ENCODE peak calls at places on chromosomes 13 and 19, in six cellular contexts. H is right lobe of liver, O is GM23338, G is cardiac fibroblast, Z is ovary, I is Caco-2. X is an unnamed sample.

GRCh38 chr19:7926021-7926726 is at the start of gene CTXN1:
- DNase-seq in G (peak), H (peak), Z (peak), O (peak), I (peak), X (peak)

GRCh38 chr19:29505034-29505824 is 20.6 kb upstream of the VSTM2B start:
- DNase-seq in H (no peak), I (no peak), Z (peak), G (no peak), O (no peak), X (no peak)

GRCh38 chr19:15787611-15788155 is at the start of gene OR10H5:
- DNase-seq in I (no peak), O (no peak), Z (no peak), G (no peak), H (no peak), X (no peak)

GRCh38 chr19:33800012-33800680 is 3.5 kb downstream of the KCTD15 start:
- DNase-seq in O (no peak), Z (no peak), H (no peak), G (no peak), I (no peak), X (no peak)

GRCh38 chr13:45875951-45876350 is 24.4 kb upstream of the SIAH3 start:
- DNase-seq in H (no peak), I (no peak), Z (no peak), G (no peak), O (no peak), X (peak)

GRCh38 chr13:74062933-74063332 is 71.3 kb downstream of the KLF12 start:
- DNase-seq in O (no peak), H (peak), G (peak), Z (peak), I (no peak), X (no peak)

GRCh38 chr19:19372656-19373416 is 32.6 kb upstream of the GATAD2A start:
- DNase-seq in Z (no peak), O (peak), G (peak), I (peak), H (peak), X (peak)

GRCh38 chr19:7597689-7598088 is 2.0 kb downstream of the CAMSAP3 start:
- DNase-seq in O (no peak), Z (no peak), I (no peak), H (peak), G (no peak), X (peak)

GRCh38 chr13:24068472-24068871 is 92.0 kb upstream of the SPATA13 start:
- DNase-seq in O (no peak), H (no peak), G (no peak), I (no peak), Z (no peak), X (no peak)

GRCh38 chr19:31957711-31958110 is 387.7 kb upstream of the ZNF507 start:
- DNase-seq in H (no peak), Z (no peak), I (no peak), G (no peak), O (no peak), X (no peak)

GRCh38 chr13:28451482-28452217 is 43.3 kb downstream of the FLT1 start:
- DNase-seq in H (no peak), G (peak), O (peak), I (no peak), Z (no peak), X (no peak)

GRCh38 chr13:26721251-26721939 is 39.2 kb downstream of the GPR12 start:
- DNase-seq in H (no peak), O (no peak), Z (no peak), I (no peak), G (no peak), X (no peak)

GRCh38 chr13:80666782-80667537 is 326.0 kb upstream of the SPRY2 start:
- DNase-seq in Z (no peak), I (no peak), G (peak), H (no peak), O (no peak), X (no peak)

GRCh38 chr19:55069137-55069858 is 6.3 kb upstream of the RDH13 start:
- DNase-seq in G (peak), H (no peak), Z (no peak), I (peak), O (peak), X (peak)

GRCh38 chr13:26943748-26944147 is 183.2 kb upstream of the GPR12 start:
- DNase-seq in H (no peak), I (no peak), Z (no peak), G (no peak), O (no peak), X (no peak)

GRCh38 chr13:50376895-50377575 is 361.8 kb downstream of the KCNRG start:
- DNase-seq in H (no peak), I (peak), O (peak), G (no peak), Z (no peak), X (peak)
- TF ChIP-seq CTCF in H (no peak), I (peak), O (peak), G (no peak), Z (no peak), X (peak)

DNA sequence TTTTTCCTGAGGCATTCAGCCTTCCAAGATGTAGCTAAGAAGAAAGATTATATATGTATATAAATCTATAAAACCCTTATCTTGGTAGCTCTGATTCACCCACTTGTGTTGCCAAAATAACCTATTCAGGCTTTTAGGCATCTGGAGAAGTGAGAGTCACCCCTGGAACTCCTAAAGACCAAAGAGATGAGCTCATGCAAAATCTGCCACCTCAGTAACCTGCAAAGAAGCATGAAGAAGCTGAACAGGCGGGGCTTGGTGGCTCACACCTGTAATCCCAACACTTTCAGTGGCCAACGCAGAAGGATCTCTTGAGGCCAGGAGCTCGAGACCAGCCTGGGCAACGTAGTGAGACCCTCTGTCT is 393.7 kb downstream of the FOXO1 start:
- DNase-seq in H (no peak), G (peak), O (no peak), Z (no peak), I (no peak), X (peak)
- H3K4me3 ChIP-seq in H (no peak), G (no peak), O (no peak), Z (no peak), I (no peak), X (no peak)

GRCh38 chr19:292951-293350 is 1.7 kb upstream of the PLPP2 start:
- DNase-seq in H (no peak), I (no peak), O (no peak), Z (no peak), G (no peak), X (no peak)

GRCh38 chr19:291561-292280 is 518 bp upstream of the PLPP2 start:
- DNase-seq in G (no peak), H (no peak), I (no peak), O (peak), Z (no peak), X (peak)

GRCh38 chr19:290539-291521 is at the start of gene PLPP2:
- DNase-seq in Z (no peak), G (peak), O (peak), I (peak), H (peak), X (peak)

GRCh38 chr19:293436-294110 is 2.4 kb upstream of the PLPP2 start:
- DNase-seq in O (no peak), H (no peak), G (no peak), I (no peak), Z (peak), X (no peak)

DNA sequence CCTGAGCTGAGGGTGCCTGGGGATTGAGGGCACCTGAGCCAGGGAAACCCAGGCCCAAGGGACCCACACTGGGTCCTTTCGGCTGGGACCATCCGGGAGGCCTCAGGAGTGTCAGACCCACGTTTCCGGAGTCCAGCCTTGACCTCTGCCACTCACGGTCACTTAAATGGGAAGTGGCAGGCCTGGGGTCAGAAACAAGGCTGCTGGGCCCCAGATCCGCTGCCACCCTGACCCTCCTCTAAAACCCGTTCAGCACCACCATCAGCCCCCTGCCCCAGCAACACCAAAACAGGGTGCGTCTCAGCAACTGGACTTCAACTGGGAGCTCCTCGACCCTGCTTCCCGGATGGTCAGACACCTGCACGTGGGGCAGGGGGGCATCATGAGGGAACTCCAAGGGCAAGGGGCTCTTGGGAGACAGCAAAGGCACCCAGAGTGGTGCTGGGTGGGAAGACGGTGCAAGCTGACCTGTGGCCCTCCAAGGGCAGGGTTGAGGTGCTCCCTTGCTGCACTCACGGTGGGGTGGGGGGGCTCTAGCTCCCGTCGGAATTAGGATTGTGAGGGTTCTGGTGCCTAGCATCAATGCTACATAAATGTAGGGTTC is 1.2 kb upstream of the PLPP2 start:
- DNase-seq in O (no peak), Z (no peak), H (no peak), G (no peak), I (no peak), X (no peak)
- TF ChIP-seq CTCF in O (no peak), Z (no peak), H (no peak), G (no peak), I (no peak), X (no peak)

DNA sequence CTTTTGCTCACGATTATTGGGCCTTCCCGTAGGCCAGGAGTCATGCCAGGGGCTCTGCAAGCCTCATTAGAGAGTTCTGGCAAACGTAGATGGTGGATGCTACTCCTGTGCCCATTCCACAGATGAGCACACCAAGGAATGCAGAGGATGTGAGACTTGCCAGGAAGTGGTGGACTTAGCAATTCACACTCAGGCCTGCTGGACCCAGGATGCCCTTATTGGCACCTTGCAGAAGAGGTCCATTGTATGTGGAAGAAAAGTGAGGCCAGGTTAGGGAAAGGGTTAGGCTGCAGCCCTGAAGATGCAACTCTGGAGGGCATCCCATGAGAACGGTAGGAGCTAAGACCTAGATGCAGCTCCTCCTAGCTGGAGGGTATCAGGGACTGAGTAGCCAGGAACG is 5.9 kb downstream of the UNC13A start:
- DNase-seq in G (no peak), I (no peak), O (no peak), Z (no peak), H (no peak), X (no peak)
- H3K4me3 ChIP-seq in G (no peak), I (no peak), O (no peak), Z (no peak), H (no peak), X (no peak)

DNA sequence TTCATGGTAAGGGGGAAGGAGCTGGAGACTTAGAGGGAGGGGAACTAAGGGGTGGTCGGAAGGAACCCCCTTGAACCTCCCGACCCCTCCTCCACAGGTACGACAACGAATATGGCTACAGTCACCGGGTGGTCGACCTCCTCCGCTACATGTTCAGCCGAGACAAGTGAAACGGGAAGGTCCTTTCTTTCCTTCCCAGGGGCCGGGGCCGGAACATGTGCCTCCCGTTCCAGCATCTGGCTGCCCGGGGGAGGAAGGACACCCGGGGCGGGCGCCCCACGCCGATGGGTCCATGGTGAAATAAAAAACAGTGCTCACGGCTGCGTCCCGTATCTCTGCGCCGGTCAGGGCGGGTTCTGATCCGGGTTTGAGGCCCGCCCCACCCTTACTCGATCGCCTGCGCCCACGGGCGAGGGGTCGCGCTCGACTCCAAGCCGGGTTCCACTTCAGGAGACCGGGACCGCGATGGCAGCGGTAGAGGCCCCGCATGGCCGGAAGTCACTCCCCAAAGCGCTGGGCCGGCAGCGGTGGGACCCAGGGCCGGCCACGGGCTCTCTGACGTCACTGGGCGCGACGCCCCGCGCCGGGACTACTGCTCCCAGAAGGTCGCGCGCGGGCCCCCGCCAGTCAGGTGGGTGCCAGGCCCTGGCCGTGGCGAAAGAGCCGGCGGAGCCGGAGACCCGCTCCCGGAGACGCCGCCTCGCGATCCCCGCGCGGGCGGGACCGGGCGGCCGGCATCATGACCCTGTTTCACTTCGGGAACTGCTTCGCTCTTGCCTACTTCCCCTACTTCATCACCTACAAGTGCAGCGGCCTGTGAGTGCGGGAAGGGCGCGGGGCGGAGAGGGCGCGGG is at the start of gene TMEM147:
- DNase-seq in O (peak), Z (peak), H (peak), I (peak), G (peak), X (peak)
- TF ChIP-seq CTCF in O (no peak), Z (no peak), H (no peak), I (no peak), G (no peak), X (no peak)

GRCh38 chr19:45403781-45404556 is 900 bp downstream of the PPP1R13L start:
- DNase-seq in I (peak), O (peak), Z (peak), G (no peak), H (peak), X (peak)
- H3K4me3 ChIP-seq in I (peak), O (peak), Z (peak), G (peak), H (peak), X (peak)

GRCh38 chr13:84460989-84461388 is 578.7 kb upstream of the SLITRK1 start:
- DNase-seq in G (no peak), H (no peak), O (no peak), Z (no peak), I (no peak), X (no peak)

DNA sequence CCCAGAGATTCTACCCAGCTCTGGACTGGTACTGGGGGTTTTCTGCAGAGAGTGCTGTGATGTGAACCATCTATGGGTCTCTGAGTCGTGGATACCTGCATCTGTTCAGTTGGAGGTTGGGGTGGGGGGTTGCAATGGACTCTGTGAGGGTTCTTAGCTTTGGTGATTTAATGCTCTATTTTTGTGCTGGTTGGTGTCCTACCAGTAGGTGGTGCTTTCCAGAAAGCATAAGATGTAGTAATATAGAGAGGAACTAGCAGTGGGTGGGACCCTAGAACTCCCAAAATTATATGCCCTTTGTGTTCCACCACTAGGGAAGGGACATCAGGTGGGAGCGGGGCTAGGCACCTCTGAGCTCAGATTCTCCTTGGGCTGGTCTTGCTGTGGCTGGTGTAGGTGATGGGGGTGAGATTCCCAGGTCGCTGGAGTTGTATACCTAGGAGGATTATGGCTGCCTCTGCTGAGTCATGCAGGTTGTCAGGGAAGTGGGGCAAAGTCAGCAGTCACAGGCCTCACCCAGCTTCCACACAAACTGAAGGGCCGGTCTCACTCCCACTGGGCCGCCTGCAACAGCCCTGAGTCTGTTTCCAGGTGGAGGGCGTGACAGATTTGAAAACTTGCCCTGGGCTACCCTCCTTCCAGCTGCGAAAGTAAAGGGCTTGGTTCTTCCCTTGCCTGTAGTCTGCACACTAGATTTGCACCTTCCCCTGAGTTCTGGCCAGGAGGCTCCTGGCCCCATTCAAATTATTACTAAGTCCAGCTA is 573.0 kb upstream of the SLITRK1 start:
- DNase-seq in G (no peak), O (peak), I (no peak), H (no peak), Z (no peak), X (peak)
- TF ChIP-seq CTCF in G (no peak), O (peak), I (peak), H (no peak), Z (no peak), X (peak)